ENCODE peak calls at places on chromosomes 7 and 10, in seven cellular contexts. A, K, B, Z, F, V and U are unnamed samples.
A peak's percentile ranks its signal among the peaks of the same experiment; 100 is the strongest.

GRCh38 chr7:73718438-73718881 is 1.0 kb downstream of the STX1A start:
- DNase-seq in Z (no peak), V (peak; percentile 32), B (no peak), F (no peak), A (peak; percentile 36), K (no peak), U (peak; percentile 59)

GRCh38 chr7:150846291-150847115 is 5.8 kb upstream of the AOC1 start:
- DNase-seq in F (no peak), V (no peak), A (no peak), K (no peak), B (no peak), Z (no peak), U (no peak)

GRCh38 chr10:23556727-23557440 is 118.0 kb downstream of the OTUD1 start:
- DNase-seq in B (peak; percentile 81), V (no peak), K (no peak), F (no peak), A (no peak), Z (no peak), U (no peak)

GRCh38 chr10:129494740-129495139 is 27.7 kb downstream of the MGMT start:
- DNase-seq in F (no peak), B (no peak), V (no peak), K (no peak), A (no peak), Z (peak; percentile 68), U (no peak)

GRCh38 chr10:11610855-11611247 is 599 bp downstream of the USP6NL start:
- DNase-seq in A (peak; percentile 21), K (peak; percentile 26), B (peak; percentile 45), Z (peak; percentile 62), F (no peak), V (peak; percentile 38), U (peak; percentile 26)

GRCh38 chr7:100673942-100674431 is 447 bp downstream of the GNB2 start:
- DNase-seq in V (no peak), Z (no peak), F (peak; percentile 41), B (peak; percentile 38), K (peak; percentile 50), A (peak; percentile 38), U (peak; percentile 51)

GRCh38 chr10:118210276-118210675 is 131.8 kb downstream of the FAM204A start:
- DNase-seq in A (no peak), Z (no peak), V (no peak), F (no peak), B (no peak), K (no peak), U (no peak)

GRCh38 chr10:114714281-114714741 is 56.2 kb upstream of the ABLIM1 start:
- DNase-seq in F (no peak), B (peak; percentile 80), K (no peak), Z (no peak), A (no peak), V (no peak), U (no peak)

GRCh38 chr10:115827650-115828049 is 445.4 kb downstream of the GFRA1 start:
- DNase-seq in K (no peak), Z (peak; percentile 17), V (no peak), F (no peak), B (peak; percentile 23), A (no peak), U (no peak)

GRCh38 chr10:98511861-98512260 is 65.1 kb upstream of the HPS1 start:
- DNase-seq in V (no peak), A (no peak), K (no peak), B (no peak), F (no peak), Z (no peak), U (no peak)

GRCh38 chr7:137579913-137580640 is 236.5 kb upstream of the PTN start:
- DNase-seq in V (no peak), K (no peak), A (no peak), Z (no peak), F (no peak), B (peak; percentile 70), U (no peak)

GRCh38 chr10:44978570-44979280 is at the start of gene DEPP1:
- DNase-seq in V (no peak), A (no peak), K (no peak), F (no peak), Z (peak; percentile 94), B (peak; percentile 97), U (no peak)

GRCh38 chr10:85548038-85548437 is 818.6 kb downstream of the GRID1 start:
- DNase-seq in F (no peak), V (peak; percentile 5), K (no peak), A (no peak), B (peak; percentile 2), Z (peak; percentile 73), U (no peak)

GRCh38 chr7:21167942-21168341 is 259.9 kb upstream of the SP4 start:
- DNase-seq in K (no peak), A (no peak), Z (no peak), V (no peak), F (no peak), B (no peak), U (no peak)

GRCh38 chr7:104848386-104848990 is 165.5 kb upstream of the KMT2E start:
- DNase-seq in V (peak; percentile 62), Z (peak; percentile 80), K (peak; percentile 19), B (peak; percentile 53), A (peak; percentile 14), F (peak; percentile 31), U (peak; percentile 35)

GRCh38 chr10:25902002-25902401 is 32.0 kb upstream of the MYO3A start:
- DNase-seq in A (no peak), K (no peak), Z (no peak), B (no peak), V (no peak), F (no peak), U (no peak)

GRCh38 chr7:155806096-155806871 is 6.0 kb downstream of the SHH start:
- DNase-seq in V (no peak), A (no peak), B (no peak), K (no peak), F (no peak), Z (peak; percentile 49), U (no peak)

GRCh38 chr7:64618785-64619456 is 47.0 kb upstream of the ZNF107 start:
- DNase-seq in Z (peak; percentile 68), K (no peak), V (peak; percentile 45), F (no peak), B (peak; percentile 68), A (peak; percentile 9), U (no peak)

GRCh38 chr7:120994512-120995363 is 6.2 kb downstream of the CPED1 start:
- DNase-seq in V (no peak), Z (no peak), F (no peak), A (no peak), B (no peak), K (no peak), U (no peak)

GRCh38 chr10:62083413-62083794 is 181.9 kb downstream of the ARID5B start:
- DNase-seq in A (no peak), Z (peak; percentile 43), F (peak; percentile 6), B (peak; percentile 69), K (no peak), V (no peak), U (no peak)

GRCh38 chr7:6012355-6013104 is 3.5 kb downstream of the AIMP2 start:
- DNase-seq in K (no peak), B (peak; percentile 37), F (no peak), Z (no peak), V (peak; percentile 22), A (no peak), U (no peak)

GRCh38 chr7:5766321-5766761 is 15.1 kb downstream of the RNF216 start:
- DNase-seq in Z (no peak), F (no peak), K (no peak), V (no peak), A (no peak), B (peak; percentile 84), U (no peak)

GRCh38 chr10:62166331-62167154 is 102.1 kb downstream of the RTKN2 start:
- DNase-seq in V (no peak), F (no peak), B (peak; percentile 85), K (no peak), A (no peak), Z (no peak), U (no peak)

GRCh38 chr10:99234067-99234738 is 1.4 kb downstream of the HPSE2 start:
- DNase-seq in V (peak; percentile 55), F (no peak), B (peak; percentile 28), Z (peak; percentile 79), A (peak; percentile 5), K (no peak), U (no peak)

GRCh38 chr10:124125305-124126116 is 32.1 kb upstream of the CHST15 start:
- DNase-seq in Z (peak; percentile 42), B (peak; percentile 18), F (no peak), V (no peak), A (no peak), K (no peak), U (no peak)